ENCODE peak calls at places on chromosomes 6 and 20, in ten cellular contexts. M is GM23338; W is prostate gland; H is keratinocyte; V is ovary; P is uterus; X is left ventricle myocardium inferior; D is CD4-positive, alpha-beta T cell; N is stomach; G is heart right ventricle. L is an unnamed sample.

GRCh38 chr6:163347021-163347446 is 67.5 kb upstream of the QKI start:
- DNase-seq in M (no peak), W (no peak), H (peak), V (no peak), P (no peak), X (no peak), D (no peak), N (no peak), G (no peak), L (peak)

GRCh38 chr20:3889489-3890409 is 562 bp downstream of the PANK2 start:
- DNase-seq in M (peak), W (no peak), H (no peak), V (peak), P (peak), X (peak), D (no peak), N (peak), G (peak), L (peak)

GRCh38 chr20:35327074-35327976 is 35.1 kb upstream of the FAM83C start:
- DNase-seq in M (no peak), W (no peak), H (no peak), V (no peak), P (no peak), X (no peak), D (no peak), N (peak), G (no peak), L (no peak)

GRCh38 chr6:20771427-20771826 is 237.2 kb downstream of the CDKAL1 start:
- DNase-seq in M (peak), W (no peak), H (no peak), V (no peak), P (no peak), X (no peak), D (no peak), N (no peak), G (no peak), L (no peak)

GRCh38 chr6:15892369-15892768 is 229.5 kb upstream of the DTNBP1 start:
- DNase-seq in M (no peak), W (no peak), H (no peak), V (no peak), P (no peak), X (peak), D (no peak), N (no peak), G (no peak), L (no peak)

GRCh38 chr6:44122821-44123220 is 4.4 kb downstream of the MRPL14 start:
- DNase-seq in M (no peak), W (no peak), H (no peak), V (no peak), P (no peak), X (no peak), D (no peak), N (no peak), G (no peak), L (no peak)

GRCh38 chr20:59082981-59083380 is 40.4 kb upstream of the PRELID3B start:
- DNase-seq in M (no peak), W (no peak), H (no peak), V (no peak), P (no peak), X (no peak), D (no peak), N (no peak), G (no peak), L (no peak)

GRCh38 chr6:30378290-30378937 is 33.5 kb downstream of the RPP21 start:
- DNase-seq in M (peak), W (no peak), H (no peak), V (no peak), P (no peak), X (no peak), D (no peak), N (no peak), G (no peak), L (no peak)

GRCh38 chr6:27250955-27251671 is 3.6 kb downstream of the PRSS16 start:
- DNase-seq in M (peak), W (peak), H (peak), V (peak), P (peak), X (no peak), D (no peak), N (peak), G (peak), L (peak)

GRCh38 chr20:8143474-8143873 is 11.4 kb downstream of the PLCB1 start:
- DNase-seq in M (no peak), W (no peak), H (no peak), V (no peak), P (no peak), X (no peak), D (no peak), N (no peak), G (no peak), L (no peak)

GRCh38 chr6:111585241-111585968 is 20.3 kb downstream of the TRAF3IP2 start:
- DNase-seq in M (no peak), W (no peak), H (no peak), V (no peak), P (no peak), X (no peak), D (no peak), N (no peak), G (no peak), L (no peak)

GRCh38 chr6:159104163-159104885 is 59.5 kb upstream of the TAGAP start:
- DNase-seq in M (peak), W (peak), H (no peak), V (peak), P (peak), X (peak), D (peak), N (peak), G (peak), L (peak)

GRCh38 chr6:143745160-143746133 is 67.7 kb downstream of the PHACTR2 start:
- DNase-seq in M (peak), W (peak), H (no peak), V (peak), P (no peak), X (no peak), D (no peak), N (peak), G (no peak), L (no peak)

GRCh38 chr6:38168126-38168525 is 348.6 kb downstream of the ZFAND3 start:
- DNase-seq in M (no peak), W (no peak), H (no peak), V (no peak), P (no peak), X (no peak), D (no peak), N (no peak), G (no peak), L (no peak)

GRCh38 chr6:87731818-87732661 is 30.0 kb upstream of the AKIRIN2 start:
- DNase-seq in M (peak), W (peak), H (peak), V (peak), P (peak), X (peak), D (peak), N (peak), G (peak), L (peak)

GRCh38 chr6:70166088-70166958 is 136.6 kb downstream of the COL9A1 start:
- DNase-seq in M (peak), W (peak), H (no peak), V (no peak), P (no peak), X (peak), D (no peak), N (peak), G (peak), L (peak)

GRCh38 chr6:3805448-3806123 is 43.6 kb upstream of the FAM50B start:
- DNase-seq in M (no peak), W (no peak), H (no peak), V (no peak), P (no peak), X (no peak), D (no peak), N (no peak), G (no peak), L (no peak)

GRCh38 chr6:105587349-105588115 is 184.7 kb upstream of the PREP start:
- DNase-seq in M (no peak), W (no peak), H (no peak), V (no peak), P (no peak), X (no peak), D (no peak), N (no peak), G (no peak), L (no peak)

GRCh38 chr6:150231456-150231855 is 88.6 kb downstream of the PPP1R14C start:
- DNase-seq in M (no peak), W (no peak), H (no peak), V (no peak), P (no peak), X (no peak), D (no peak), N (no peak), G (no peak), L (no peak)

GRCh38 chr6:45467853-45468252 is 90.1 kb upstream of the SUPT3H start:
- DNase-seq in M (no peak), W (no peak), H (no peak), V (no peak), P (no peak), X (no peak), D (no peak), N (no peak), G (no peak), L (no peak)

GRCh38 chr6:170111141-170111664 is 179.7 kb downstream of the DLL1 start:
- DNase-seq in M (no peak), W (no peak), H (no peak), V (no peak), P (peak), X (no peak), D (no peak), N (no peak), G (no peak), L (no peak)

GRCh38 chr6:26107935-26108334 is 20.7 kb downstream of the HFE start:
- DNase-seq in M (no peak), W (no peak), H (no peak), V (no peak), P (no peak), X (no peak), D (no peak), N (no peak), G (no peak), L (no peak)

GRCh38 chr6:166998256-166999144 is 697 bp upstream of the CEP43 start:
- DNase-seq in M (peak), W (peak), H (peak), V (no peak), P (peak), X (peak), D (no peak), N (peak), G (peak), L (peak)

GRCh38 chr6:142384455-142385332 is 82.9 kb downstream of the ADGRG6 start:
- DNase-seq in M (no peak), W (no peak), H (no peak), V (no peak), P (no peak), X (no peak), D (no peak), N (no peak), G (no peak), L (no peak)

GRCh38 chr6:161204866-161205557 is 68.8 kb downstream of the AGPAT4 start:
- DNase-seq in M (no peak), W (no peak), H (no peak), V (no peak), P (no peak), X (no peak), D (no peak), N (no peak), G (no peak), L (no peak)

GRCh38 chr20:33871362-33871761 is 60.2 kb downstream of the CHMP4B start:
- DNase-seq in M (no peak), W (peak), H (no peak), V (no peak), P (peak), X (no peak), D (no peak), N (peak), G (no peak), L (no peak)

GRCh38 chr6:90431521-90432407 is 135.1 kb upstream of the BACH2 start:
- DNase-seq in M (no peak), W (no peak), H (no peak), V (no peak), P (no peak), X (no peak), D (no peak), N (no peak), G (no peak), L (no peak)

GRCh38 chr6:15791401-15792137 is 128.7 kb upstream of the DTNBP1 start:
- DNase-seq in M (no peak), W (no peak), H (no peak), V (no peak), P (no peak), X (no peak), D (no peak), N (no peak), G (no peak), L (no peak)

DNA sequence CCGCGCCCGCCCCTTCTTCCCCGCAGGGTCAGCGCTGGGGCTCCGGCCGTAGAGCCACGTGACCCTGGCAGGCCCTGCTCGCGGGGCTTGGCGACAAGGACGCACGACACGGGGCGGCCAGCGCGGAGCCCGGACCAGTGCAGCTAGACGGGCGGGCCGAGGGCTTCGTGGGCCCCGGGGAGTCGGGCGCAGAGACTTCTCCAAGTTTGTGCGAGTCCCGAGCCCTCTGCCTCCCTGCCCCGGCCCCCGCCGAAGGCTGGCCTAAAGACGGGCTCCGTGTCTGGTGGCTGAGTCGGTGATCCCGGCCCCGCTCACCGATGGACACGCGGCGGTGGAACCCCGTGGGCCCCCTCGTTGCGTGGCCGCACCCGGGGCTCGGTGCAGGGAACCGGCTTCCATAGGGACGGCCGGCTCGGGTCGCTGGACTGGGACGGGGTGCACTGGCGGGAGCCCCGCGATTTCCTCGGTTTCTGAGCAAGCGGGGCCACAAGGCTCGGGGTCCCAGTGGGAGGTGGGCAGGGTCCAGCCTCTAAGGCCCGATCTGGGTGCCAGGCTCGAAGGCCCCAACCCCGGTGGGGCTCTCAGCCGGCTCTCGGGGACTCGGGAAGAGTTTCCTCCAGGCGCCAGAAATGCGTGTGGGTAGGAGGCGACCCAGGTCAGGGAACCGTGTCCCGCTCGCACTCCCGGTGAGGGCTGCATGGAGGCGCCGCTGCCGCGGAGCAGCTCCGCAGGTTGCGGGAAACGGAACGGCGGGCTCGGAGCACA is 461 bp upstream of the GATA5 start:
- DNase-seq in M (peak), W (no peak), H (no peak), V (no peak), P (no peak), X (peak), D (no peak), N (peak), G (peak), L (no peak)
- H3K27ac ChIP-seq in M (no peak), W (peak), H (no peak), V (no peak), P (peak), X (peak), D (no peak), N (peak), G (no peak), L (no peak)

DNA sequence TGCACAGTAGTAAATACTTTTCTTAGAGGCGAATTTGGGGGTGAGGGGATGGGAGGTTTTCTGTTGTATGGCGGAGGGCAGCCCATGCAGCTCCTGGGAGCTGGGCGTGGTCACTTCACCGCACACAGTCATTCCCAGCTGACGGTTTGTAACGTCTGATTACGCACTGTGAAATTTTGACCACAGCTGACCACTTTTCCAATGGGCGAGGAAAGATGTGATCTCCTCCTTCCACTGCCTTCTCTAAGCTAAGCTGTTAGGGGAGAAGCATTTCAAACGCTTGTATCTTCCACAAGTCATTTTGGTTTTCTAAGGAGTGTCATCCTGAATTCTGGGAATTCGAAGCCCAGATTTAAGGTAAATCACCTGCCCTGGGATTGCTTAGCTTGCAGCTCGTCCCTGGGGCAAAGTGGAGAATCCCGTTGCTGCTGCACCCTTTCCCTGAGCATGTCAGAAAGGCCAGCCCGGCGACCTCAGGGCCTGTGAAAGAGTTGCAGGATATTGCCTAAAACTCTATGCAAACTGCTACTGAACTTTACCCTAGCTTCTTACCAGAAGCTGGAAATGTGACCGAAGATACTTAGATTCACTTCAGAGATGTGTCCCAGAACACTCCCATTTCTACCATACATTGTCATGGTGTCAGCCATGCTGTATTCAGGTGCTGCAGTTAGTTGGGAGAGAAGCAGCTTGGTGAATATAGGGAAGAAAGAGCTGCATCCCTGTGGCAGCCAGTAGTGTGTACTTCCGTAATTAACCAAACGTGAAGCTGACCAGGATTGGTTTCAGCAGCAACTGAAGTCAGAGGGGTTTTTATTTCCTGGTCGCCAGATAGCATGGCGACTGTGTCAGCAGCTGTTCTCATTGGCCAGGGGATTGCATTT is 58.9 kb downstream of the RREB1 start:
- DNase-seq in M (no peak), W (no peak), H (no peak), V (no peak), P (no peak), X (no peak), D (no peak), N (no peak), G (no peak), L (no peak)
- H3K27ac ChIP-seq in M (no peak), W (peak), H (no peak), V (no peak), P (no peak), X (peak), D (no peak), N (peak), G (peak), L (peak)

DNA sequence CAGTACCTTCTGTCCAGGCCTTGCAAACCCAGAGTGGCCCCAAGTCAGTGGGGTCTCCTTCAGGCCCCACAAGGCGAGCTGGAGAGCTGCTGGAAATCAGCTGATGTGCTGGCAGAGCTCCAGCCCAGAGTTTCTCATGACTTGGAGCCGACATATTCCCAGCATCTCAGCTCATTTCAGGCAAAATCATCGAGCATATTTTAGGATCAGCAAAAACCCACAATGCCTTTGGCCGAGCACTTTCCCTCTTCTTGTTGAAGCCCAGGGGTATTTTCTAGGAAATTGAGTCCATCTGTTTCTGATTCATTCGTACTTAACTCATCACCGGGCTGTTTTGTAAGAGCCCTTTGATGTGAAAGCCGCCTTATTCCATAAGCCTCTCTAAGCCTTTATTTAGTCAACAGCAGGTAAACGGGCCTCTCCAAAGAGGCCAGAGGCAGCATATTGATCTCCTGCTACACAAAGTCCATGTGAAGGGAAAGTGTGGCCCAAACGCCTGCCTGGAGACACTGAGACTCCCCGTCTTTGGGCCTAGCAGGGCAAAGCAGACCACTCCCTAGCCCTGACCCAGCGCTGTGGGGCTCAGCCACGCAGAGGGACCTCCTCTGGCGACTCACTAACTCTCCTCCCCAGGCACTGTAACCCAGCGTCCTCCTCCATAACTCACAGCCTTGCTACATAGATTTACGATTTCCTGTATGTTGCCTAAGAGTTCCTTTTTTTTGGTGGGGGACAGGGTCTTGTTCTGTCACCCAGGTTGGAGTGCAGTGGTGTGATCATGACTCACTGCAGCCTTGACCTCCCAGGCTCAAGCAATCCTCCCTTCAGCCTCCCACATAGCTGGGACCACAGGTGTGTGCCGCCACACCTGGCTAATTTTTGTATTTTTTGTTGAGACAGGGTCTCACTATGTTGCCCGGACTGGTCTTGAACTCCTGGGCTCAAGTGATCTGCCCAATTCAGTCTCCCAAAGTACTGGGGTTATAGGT is 12.1 kb upstream of the C20orf203 start:
- DNase-seq in M (no peak), W (no peak), H (no peak), V (no peak), P (no peak), X (peak), D (no peak), N (no peak), G (peak), L (no peak)
- H3K27ac ChIP-seq in M (peak), W (no peak), H (no peak), V (no peak), P (no peak), X (peak), D (no peak), N (no peak), G (peak), L (peak)

GRCh38 chr6:152356659-152357058 is 280.5 kb downstream of the SYNE1 start:
- DNase-seq in M (peak), W (no peak), H (no peak), V (no peak), P (no peak), X (no peak), D (no peak), N (no peak), G (no peak), L (no peak)

GRCh38 chr6:152351742-152352141 is 285.4 kb downstream of the SYNE1 start:
- DNase-seq in M (no peak), W (no peak), H (no peak), V (no peak), P (no peak), X (no peak), D (no peak), N (no peak), G (no peak), L (no peak)

GRCh38 chr6:152356016-152356415 is 281.1 kb downstream of the SYNE1 start:
- DNase-seq in M (no peak), W (no peak), H (no peak), V (no peak), P (no peak), X (no peak), D (no peak), N (no peak), G (no peak), L (no peak)

GRCh38 chr6:152353440-152353839 is 283.7 kb downstream of the SYNE1 start:
- DNase-seq in M (no peak), W (no peak), H (no peak), V (no peak), P (no peak), X (no peak), D (no peak), N (no peak), G (peak), L (no peak)

DNA sequence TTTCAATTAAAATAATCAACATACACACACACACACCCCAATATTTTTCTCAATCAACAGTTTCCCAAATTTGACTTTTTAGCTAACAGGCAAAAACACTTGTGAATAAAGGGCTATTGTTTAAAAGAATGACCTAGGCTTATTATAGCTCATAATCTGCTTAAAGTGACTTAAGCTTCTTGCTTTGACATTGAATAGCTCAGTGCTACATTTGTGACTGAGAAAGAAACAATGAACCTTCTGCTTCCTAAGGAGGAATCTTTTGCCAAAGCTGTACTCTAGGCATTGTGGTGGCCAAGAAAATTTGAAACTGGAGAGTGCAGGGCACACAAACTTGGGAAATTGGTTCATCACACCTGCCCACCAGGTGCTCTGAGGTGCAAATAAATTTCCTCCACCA is 282.0 kb downstream of the SYNE1 start:
- DNase-seq in M (no peak), W (no peak), H (no peak), V (no peak), P (no peak), X (no peak), D (no peak), N (no peak), G (no peak), L (no peak)
- H3K27ac ChIP-seq in M (no peak), W (no peak), H (no peak), V (no peak), P (no peak), X (peak), D (no peak), N (no peak), G (no peak), L (no peak)